ENCODE peak calls at places on chromosomes 4 and X, in six cellular contexts. X is endothelial cell of umbilical vein, K is transverse colon, Q is fibroblast of lung, H is prostate gland, R is DND-41. W is an unnamed sample.

GRCh38 chr4:2458546-2459491 is 10.1 kb upstream of the RNF4 start:
- DNase-seq in Q (no peak), R (no peak), H (no peak), K (no peak), X (no peak), W (no peak)

GRCh38 chr4:42428036-42428435 is 30.7 kb downstream of the SHISA3 start:
- DNase-seq in X (no peak), H (no peak), R (no peak), Q (no peak), K (no peak), W (no peak)

GRCh38 chr4:159010563-159011260 is 92.2 kb upstream of the RAPGEF2 start:
- DNase-seq in Q (peak), K (peak), H (peak), X (no peak), R (no peak), W (peak)

GRCh38 chr4:186934255-186934654 is 210.6 kb upstream of the FAT1 start:
- DNase-seq in K (peak), R (no peak), H (no peak), Q (no peak), X (no peak), W (no peak)

GRCh38 chr4:58507079-58507478 is 1396.9 kb upstream of the IGFBP7 start:
- DNase-seq in H (no peak), Q (no peak), K (no peak), R (no peak), X (no peak), W (no peak)

GRCh38 chr4:113575391-113575790 is 186.1 kb downstream of the CAMK2D start:
- DNase-seq in R (no peak), Q (peak), H (no peak), K (no peak), X (peak), W (no peak)

GRCh38 chr4:8061145-8061544 is 97.5 kb downstream of the ABLIM2 start:
- DNase-seq in Q (no peak), K (no peak), R (no peak), X (no peak), H (no peak), W (no peak)

GRCh38 chrX:70262952-70263567 is 3.1 kb upstream of the P2RY4 start:
- DNase-seq in X (peak), R (peak), K (peak), H (peak), Q (peak), W (no peak)

GRCh38 chrX:29281078-29281742 is 694.0 kb downstream of the IL1RAPL1 start:
- DNase-seq in X (no peak), K (no peak), H (no peak), Q (no peak), R (no peak), W (no peak)

GRCh38 chrX:46180258-46180687 is 364.9 kb downstream of the ZNF674 start:
- DNase-seq in R (peak), Q (peak), X (no peak), K (no peak), H (no peak), W (no peak)

GRCh38 chr4:40309250-40309774 is 25.8 kb upstream of the CHRNA9 start:
- DNase-seq in Q (peak), R (peak), H (peak), X (peak), K (peak), W (peak)

GRCh38 chr4:143358923-143359694 is 22.4 kb downstream of the GAB1 start:
- DNase-seq in Q (peak), R (peak), K (peak), H (peak), X (peak), W (no peak)

GRCh38 chr4:172892300-172892699 is 276.3 kb upstream of the GALNT7 start:
- DNase-seq in X (peak), H (no peak), Q (peak), R (peak), K (no peak), W (no peak)

GRCh38 chrX:102930990-102931756 is 5.9 kb upstream of the RAB40AL start:
- DNase-seq in H (no peak), K (no peak), Q (no peak), R (no peak), X (no peak), W (no peak)

GRCh38 chr4:109406337-109406931 is 27.2 kb upstream of the SEC24B start:
- DNase-seq in R (peak), H (peak), K (no peak), X (peak), Q (peak), W (no peak)

GRCh38 chr4:88706574-88706973 is 8.9 kb upstream of the NAP1L5 start:
- DNase-seq in R (no peak), Q (peak), X (peak), H (peak), K (no peak), W (peak)

GRCh38 chr4:144710526-144710912 is 64.6 kb downstream of the HHIP start:
- DNase-seq in K (no peak), Q (no peak), H (no peak), X (no peak), R (no peak), W (no peak)

GRCh38 chr4:182749768-182750167 is 167.4 kb downstream of the DCTD start:
- DNase-seq in Q (no peak), R (no peak), X (peak), K (no peak), H (no peak), W (no peak)

GRCh38 chrX:57270980-57271379 is 15.5 kb upstream of the FAAH2 start:
- DNase-seq in X (no peak), K (no peak), H (no peak), Q (no peak), R (no peak), W (no peak)

GRCh38 chr4:72679666-72680065 is 110.6 kb upstream of the ADAMTS3 start:
- DNase-seq in H (no peak), X (no peak), Q (no peak), K (no peak), R (no peak), W (no peak)

GRCh38 chrX:105018865-105019264 is 201.6 kb downstream of the TEX13A start:
- DNase-seq in K (no peak), R (no peak), Q (no peak), H (no peak), X (no peak), W (no peak)

GRCh38 chrX:118528089-118528753 is 32.6 kb downstream of the DOCK11 start:
- DNase-seq in X (no peak), Q (no peak), K (peak), R (peak), H (no peak), W (no peak)

GRCh38 chr4:67886281-67886680 is 2.5 kb upstream of the TMPRSS11D start:
- DNase-seq in R (no peak), Q (peak), H (no peak), X (peak), K (no peak), W (no peak)

GRCh38 chr4:173821851-173822250 is 291.8 kb upstream of the HAND2 start:
- DNase-seq in Q (peak), H (no peak), K (no peak), R (no peak), X (no peak), W (no peak)

GRCh38 chrX:49166914-49167739 is 4.6 kb downstream of the MAGIX start:
- DNase-seq in X (peak), R (peak), Q (peak), H (peak), K (peak), W (peak)
- H3K27ac ChIP-seq in X (peak), R (peak), Q (peak), H (peak), K (peak), W (peak)

GRCh38 chr4:16270654-16271328 is 44.5 kb upstream of the TAPT1 start:
- DNase-seq in K (no peak), Q (no peak), R (no peak), H (no peak), X (no peak), W (no peak)
- TF ChIP-seq CTCF in K (no peak), Q (peak), R (peak), H (no peak), X (peak), W (peak)

GRCh38 chrX:10750581-10750980 is 130.2 kb upstream of the MID1 start:
- DNase-seq in Q (no peak), X (no peak), H (no peak), R (no peak), K (no peak), W (no peak)

GRCh38 chrX:10756365-10756915 is 136.1 kb upstream of the MID1 start:
- DNase-seq in R (no peak), K (no peak), X (peak), H (no peak), Q (peak), W (no peak)

GRCh38 chrX:10754445-10754844 is 134.1 kb upstream of the MID1 start:
- DNase-seq in X (no peak), R (no peak), K (no peak), Q (no peak), H (no peak), W (no peak)

GRCh38 chrX:10759400-10759799 is 139.0 kb upstream of the MID1 start:
- DNase-seq in R (peak), H (no peak), K (no peak), Q (no peak), X (no peak), W (no peak)

DNA sequence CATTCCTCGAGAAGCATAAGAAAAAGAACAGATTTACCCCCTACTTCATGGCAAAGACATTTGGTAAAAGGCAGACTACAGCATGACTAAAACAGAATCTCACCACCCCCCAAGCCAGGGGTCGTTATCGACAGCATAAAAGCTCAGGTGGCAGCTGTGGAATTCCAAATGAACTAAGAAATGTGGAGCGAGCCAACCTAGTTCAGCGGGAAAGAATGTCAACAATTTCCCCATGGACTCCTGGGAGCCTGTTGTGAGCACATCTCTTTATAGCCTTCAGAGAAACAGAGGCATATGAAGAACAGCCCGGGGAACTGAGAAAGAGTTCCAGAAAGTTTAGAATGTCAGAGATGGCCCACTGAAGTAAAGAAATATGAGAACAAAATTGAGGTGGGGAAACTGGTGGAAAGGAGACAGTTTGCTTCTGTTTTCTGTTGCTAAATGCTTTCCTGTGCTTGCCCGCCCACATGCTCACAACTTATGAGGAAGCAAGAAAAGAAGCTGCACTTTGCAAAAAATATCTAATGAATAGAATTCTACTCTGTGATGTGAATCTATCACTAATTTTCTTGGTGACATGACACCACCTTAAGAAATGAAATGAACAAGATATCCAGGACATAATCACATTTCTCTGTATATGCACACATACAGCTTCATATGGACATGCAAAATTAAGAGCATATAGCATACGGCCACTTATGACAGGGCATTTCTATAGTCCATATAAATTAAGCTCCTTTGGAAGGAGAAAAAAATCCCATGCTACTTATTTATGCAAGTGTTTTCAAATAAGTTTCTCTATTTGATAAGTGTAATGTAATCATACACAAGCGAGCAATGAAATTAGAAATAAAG is 135.3 kb upstream of the MID1 start:
- DNase-seq in X (peak), H (peak), Q (peak), R (no peak), K (no peak), W (no peak)
- H3K27ac ChIP-seq in X (peak), H (no peak), Q (peak), R (no peak), K (no peak), W (no peak)

GRCh38 chr4:82890913-82891727 is at the start of gene SEC31A:
- DNase-seq in H (peak), K (peak), Q (peak), X (peak), R (peak), W (peak)
- TF ChIP-seq CTCF in H (no peak), K (no peak), Q (no peak), X (no peak), R (no peak), W (peak)